ENCODE peak calls at places on chromosomes 3 and 15, in four cellular contexts. B is IMR-90, F is astrocyte, T is body of pancreas. U is an unnamed sample.

GRCh38 chr15:81336568-81336967 is 12.6 kb upstream of the STARD5 start:
- DNase-seq in T (no peak), B (peak), F (peak), U (no peak)

GRCh38 chr3:27629381-27629780 is 92.7 kb downstream of the EOMES start:
- DNase-seq in F (peak), B (no peak), T (no peak), U (no peak)

GRCh38 chr3:135887220-135887619 is 78.3 kb upstream of the PPP2R3A start:
- DNase-seq in B (peak), F (peak), T (no peak), U (no peak)

GRCh38 chr15:70505411-70505919 is 257.9 kb downstream of the UACA start:
- DNase-seq in B (peak), F (peak), T (no peak), U (no peak)

GRCh38 chr3:97860364-97860763 is 38.6 kb downstream of the CRYBG3 start:
- DNase-seq in T (no peak), B (no peak), F (no peak), U (no peak)

GRCh38 chr3:18189651-18190050 is 235.5 kb downstream of the SATB1 start:
- DNase-seq in T (peak), F (peak), B (peak), U (no peak)

GRCh38 chr3:188788621-188789081 is 383.1 kb upstream of the TPRG1 start:
- DNase-seq in F (peak), T (no peak), B (peak), U (no peak)

GRCh38 chr3:186411089-186411488 is 49.1 kb upstream of the DGKG start:
- DNase-seq in T (no peak), B (no peak), F (no peak), U (no peak)

GRCh38 chr3:100900671-100901070 is 92.5 kb downstream of the ABI3BP start:
- DNase-seq in F (no peak), B (peak), T (no peak), U (no peak)

GRCh38 chr3:193507566-193507965 is 47.1 kb downstream of the ATP13A4 start:
- DNase-seq in T (no peak), F (no peak), B (no peak), U (no peak)

DNA sequence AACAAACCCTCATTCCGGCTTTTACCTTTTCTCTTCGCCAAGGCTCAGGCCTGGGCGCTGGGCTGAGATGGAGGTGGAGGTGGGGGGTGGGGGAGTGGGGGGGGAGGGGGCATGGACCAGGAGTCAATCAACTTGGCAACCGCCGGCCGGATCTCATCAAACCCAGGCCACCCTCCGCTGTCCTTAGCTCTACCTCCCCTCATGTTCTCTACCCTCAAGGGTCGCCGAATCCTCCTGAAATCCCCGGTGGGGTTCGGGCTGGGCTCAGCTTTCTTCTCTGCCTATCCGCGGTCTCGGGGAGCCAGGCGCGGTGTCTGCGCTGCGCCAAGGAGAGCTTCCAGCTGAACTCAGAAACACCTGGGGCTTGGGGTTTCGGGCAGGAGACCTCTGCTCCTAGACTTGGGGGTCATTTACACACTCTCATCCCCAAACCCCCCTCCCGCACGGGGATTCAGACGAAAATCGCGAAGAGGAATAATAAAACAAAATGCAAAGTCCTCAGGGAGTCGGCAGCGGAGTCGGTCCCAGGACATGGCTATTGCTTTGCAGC is 2.5 kb downstream of the ONECUT1 start:
- DNase-seq in B (no peak), T (peak), F (no peak), U (no peak)
- H3K4me3 ChIP-seq in B (no peak), T (peak), F (no peak), U (no peak)

GRCh38 chr15:26985050-26985449 is 14.1 kb downstream of the GABRG3 start:
- DNase-seq in T (no peak), B (no peak), F (no peak), U (no peak)
- H3K27ac ChIP-seq in T (no peak), B (no peak), F (no peak), U (no peak)

DNA sequence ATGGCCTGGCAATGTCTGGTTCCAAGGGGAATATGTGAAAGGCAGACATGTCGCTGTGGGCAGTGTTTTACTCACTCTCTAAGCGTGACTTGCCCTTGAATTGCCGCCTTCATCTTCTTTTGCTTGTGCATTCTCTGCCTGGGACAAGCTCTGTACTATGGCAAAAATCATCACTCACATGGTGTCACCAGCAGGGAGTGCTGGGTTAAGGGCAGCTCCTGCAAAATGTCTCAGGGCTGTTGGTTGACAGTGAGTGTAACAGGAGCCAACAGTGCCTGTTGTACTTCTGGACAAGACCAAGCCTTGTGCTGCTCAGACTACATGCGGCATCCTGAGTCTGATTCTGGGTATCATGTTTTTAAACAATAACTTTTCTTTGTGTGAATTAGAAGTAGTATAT is 45.3 kb upstream of the KY start:
- DNase-seq in T (no peak), B (no peak), F (no peak), U (no peak)
- H3K4me3 ChIP-seq in T (no peak), B (no peak), F (no peak), U (no peak)

DNA sequence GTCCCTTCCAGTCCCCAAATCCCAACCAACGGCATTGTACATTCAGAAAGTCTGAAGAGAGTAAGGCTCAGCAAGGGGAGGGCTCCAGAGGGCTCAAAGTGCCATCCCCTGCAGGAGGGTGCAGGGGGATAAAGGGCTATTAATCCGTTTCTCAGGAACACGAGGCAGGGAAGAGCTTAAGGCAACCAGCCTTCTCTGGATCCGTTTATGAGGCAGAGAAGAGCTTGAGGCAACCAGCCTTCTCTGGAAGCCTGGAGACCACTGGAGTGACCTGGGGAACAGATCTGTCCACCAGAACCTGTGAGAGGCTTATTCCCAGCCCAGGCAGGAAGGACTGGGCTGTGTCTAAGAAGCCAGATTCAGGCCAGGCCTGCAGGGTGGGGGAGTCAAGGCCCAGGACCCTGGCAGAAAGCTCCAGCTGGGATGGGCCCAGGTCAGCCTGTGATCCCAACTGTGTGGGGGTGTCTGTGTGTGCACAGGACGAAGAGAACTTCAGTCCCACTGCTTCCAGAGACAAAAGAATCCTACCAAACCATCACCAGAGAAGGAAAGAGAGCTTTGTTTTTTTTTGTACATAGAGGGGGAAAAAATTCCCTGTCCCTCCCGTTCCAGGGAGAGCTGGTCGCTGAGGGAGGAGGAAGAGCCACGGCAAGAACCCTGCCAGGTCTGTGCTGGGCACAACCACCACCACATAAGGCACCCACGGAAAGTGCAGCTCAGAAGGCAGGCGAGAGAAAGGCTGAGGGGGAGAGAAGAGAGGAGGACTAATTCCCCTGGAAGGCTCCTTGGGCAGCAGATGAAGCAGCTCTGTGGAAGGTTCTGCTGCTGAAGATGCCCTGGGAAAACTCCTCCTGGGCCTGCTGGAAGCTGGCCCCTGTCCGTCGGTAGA is 1.6 kb upstream of the ULK3 start:
- DNase-seq in B (no peak), T (no peak), F (no peak), U (no peak)
- H3K27ac ChIP-seq in B (no peak), T (no peak), F (no peak), U (peak)

GRCh38 chr3:142022381-142022780 is 127.0 kb downstream of the TFDP2 start:
- DNase-seq in F (no peak), T (no peak), B (no peak), U (no peak)
- H3K4me3 ChIP-seq in F (no peak), T (no peak), B (no peak), U (no peak)

DNA sequence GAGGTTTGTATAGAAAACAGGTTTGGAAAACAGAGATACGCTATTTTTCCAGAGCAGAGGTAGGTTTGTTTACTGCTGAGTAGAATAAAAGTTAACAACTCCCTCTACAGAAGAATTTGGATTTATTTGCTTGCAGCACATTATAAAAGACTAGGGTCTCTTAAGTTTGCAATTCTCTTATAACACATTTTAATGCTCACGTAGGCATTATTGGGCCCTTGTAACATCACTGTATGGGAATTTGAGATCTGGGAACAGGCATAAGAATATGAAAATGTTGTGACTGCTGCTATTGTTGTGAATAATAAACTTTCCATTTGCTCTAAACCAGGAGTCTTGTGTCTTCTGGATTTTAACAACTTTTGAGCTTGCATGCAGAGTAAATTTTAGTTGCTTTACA is 128.3 kb upstream of the CADM2 start:
- DNase-seq in F (no peak), T (no peak), B (no peak), U (no peak)
- H3K27ac ChIP-seq in F (no peak), T (no peak), B (no peak), U (no peak)

GRCh38 chr3:151372063-151372820 is 12.3 kb downstream of the P2RY12 start:
- DNase-seq in B (peak), T (no peak), F (peak), U (no peak)

GRCh38 chr3:151379083-151379734 is 5.3 kb downstream of the P2RY12 start:
- DNase-seq in F (no peak), T (peak), B (no peak), U (no peak)

GRCh38 chr3:151383111-151383510 is 1.4 kb downstream of the P2RY12 start:
- DNase-seq in T (no peak), B (no peak), F (no peak), U (no peak)

GRCh38 chr3:151382671-151383070 is 1.9 kb downstream of the P2RY12 start:
- DNase-seq in F (no peak), B (no peak), T (no peak), U (no peak)

GRCh38 chr3:151377768-151378385 is 6.7 kb downstream of the P2RY12 start:
- DNase-seq in T (no peak), B (no peak), F (no peak), U (no peak)
- H3K4me3 ChIP-seq in T (no peak), B (no peak), F (no peak), U (no peak)

DNA sequence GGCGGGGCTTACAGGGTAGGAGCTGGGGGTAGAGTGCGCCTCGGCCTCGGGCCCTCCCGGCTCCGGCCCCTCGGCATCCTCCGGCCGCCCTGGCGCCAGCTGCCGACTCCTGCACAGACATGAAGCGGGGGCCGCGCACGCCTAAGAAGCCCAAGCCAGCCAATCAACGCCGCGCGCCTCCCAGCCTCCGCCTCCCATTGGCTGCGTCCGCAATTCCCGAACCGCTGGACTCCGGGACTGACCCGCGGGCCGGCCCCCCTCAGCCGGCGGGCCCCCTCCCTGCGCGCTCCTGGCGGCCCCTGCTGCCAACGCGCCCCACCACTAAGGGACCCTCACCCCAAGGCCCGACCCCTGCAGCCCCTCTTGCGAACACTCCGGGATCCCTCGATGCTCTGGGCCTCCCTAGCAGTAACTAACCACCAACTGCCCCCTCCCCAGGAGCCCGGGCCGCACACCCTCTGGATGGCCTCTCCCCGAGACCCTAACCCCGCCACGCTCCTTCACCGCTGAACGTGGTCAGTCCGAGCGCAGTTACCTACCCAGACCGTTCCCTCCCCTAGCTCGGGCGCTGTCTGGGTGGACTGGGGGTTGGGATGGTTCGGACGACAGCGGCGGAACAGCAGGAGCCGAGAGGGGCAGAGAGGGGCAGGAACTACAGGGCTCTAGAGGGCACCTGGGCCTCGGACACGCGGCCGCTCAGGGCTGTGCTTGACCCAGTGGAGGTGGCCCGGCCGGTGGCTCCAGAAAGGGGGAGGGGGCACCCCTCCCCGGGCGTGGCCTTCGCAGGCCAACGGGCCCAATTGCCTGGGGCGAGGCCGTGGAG is 5.0 kb downstream of the GATA2 start:
- DNase-seq in B (peak), F (peak), T (peak), U (no peak)
- H3K27ac ChIP-seq in B (peak), F (peak), T (peak), U (peak)

DNA sequence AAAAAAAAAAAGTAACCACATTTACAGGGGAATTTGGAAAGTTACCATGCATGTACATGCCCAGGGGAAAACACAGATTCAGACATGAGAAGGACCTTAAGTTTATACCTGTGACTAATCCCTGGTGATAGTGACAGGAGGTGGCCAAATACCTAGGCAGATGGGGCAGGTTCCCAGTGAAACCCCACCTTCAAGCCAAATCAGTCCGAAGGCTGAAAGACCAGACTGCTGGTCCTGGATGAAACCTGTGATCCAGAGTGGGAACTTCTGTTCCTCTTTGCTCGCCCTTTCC is 15.8 kb downstream of the SPCS1 start:
- DNase-seq in F (no peak), T (no peak), B (no peak), U (no peak)
- H3K4me3 ChIP-seq in F (no peak), T (no peak), B (no peak), U (no peak)

GRCh38 chr3:183555541-183556081 is at the start of gene KLHL6:
- DNase-seq in F (no peak), B (no peak), T (peak), U (no peak)
- H3K27ac ChIP-seq in F (no peak), B (no peak), T (no peak), U (peak)

U was measured in vagina.